ENCODE peak calls at places on chromosomes 4 and X, in six cellular contexts. One of them, this sample, is unnamed.

GRCh38 chr4:182968917-182969650 is 51.9 kb upstream of the DCTD start:
- DNase-seq in nucleus accumbens: no peak
- DNase-seq in GM03348: no peak
- DNase-seq in Panc1: no peak
- DNase-seq in Calu3: no peak
- DNase-seq in activated CD4-positive, alpha-beta T cell treated with anti-CD3 and anti-CD28 coated beads, Interleukin-2, amount 50 U/mL, for 48 hours: no peak
- DNase-seq in this sample: no peak

GRCh38 chr4:70559216-70559830 is 32.7 kb upstream of the AMBN start:
- DNase-seq in Calu3: peak; percentile 53
- DNase-seq in nucleus accumbens: peak; percentile 16
- DNase-seq in GM03348: peak; percentile 72
- DNase-seq in activated CD4-positive, alpha-beta T cell treated with anti-CD3 and anti-CD28 coated beads, Interleukin-2, amount 50 U/mL, for 48 hours: peak; percentile 37
- DNase-seq in Panc1: peak; percentile 24
- DNase-seq in this sample: peak; percentile 56

GRCh38 chr4:121034010-121034409 is 38.3 kb downstream of the NDNF start:
- DNase-seq in GM03348: peak; percentile 18
- DNase-seq in Calu3: peak; percentile 4
- DNase-seq in activated CD4-positive, alpha-beta T cell treated with anti-CD3 and anti-CD28 coated beads, Interleukin-2, amount 50 U/mL, for 48 hours: no peak
- DNase-seq in Panc1: no peak
- DNase-seq in nucleus accumbens: no peak
- DNase-seq in this sample: no peak

GRCh38 chrX:3295731-3296130 is 50.7 kb downstream of the MXRA5 start:
- DNase-seq in Panc1: no peak
- DNase-seq in activated CD4-positive, alpha-beta T cell treated with anti-CD3 and anti-CD28 coated beads, Interleukin-2, amount 50 U/mL, for 48 hours: peak; percentile 0
- DNase-seq in GM03348: no peak
- DNase-seq in nucleus accumbens: no peak
- DNase-seq in Calu3: peak; percentile 27
- DNase-seq in this sample: no peak

GRCh38 chrX:50747471-50747900 is 66.5 kb downstream of the SHROOM4 start:
- DNase-seq in nucleus accumbens: peak; percentile 2
- DNase-seq in activated CD4-positive, alpha-beta T cell treated with anti-CD3 and anti-CD28 coated beads, Interleukin-2, amount 50 U/mL, for 48 hours: no peak
- DNase-seq in Panc1: peak; percentile 15
- DNase-seq in Calu3: peak; percentile 43
- DNase-seq in GM03348: peak; percentile 42
- DNase-seq in this sample: no peak

GRCh38 chrX:1491851-1492349 is 39.2 kb upstream of the ASMTL start:
- DNase-seq in Calu3: peak; percentile 50
- DNase-seq in nucleus accumbens: no peak
- DNase-seq in Panc1: no peak
- DNase-seq in GM03348: no peak
- DNase-seq in activated CD4-positive, alpha-beta T cell treated with anti-CD3 and anti-CD28 coated beads, Interleukin-2, amount 50 U/mL, for 48 hours: peak; percentile 52
- DNase-seq in this sample: peak; percentile 57

GRCh38 chr4:38601244-38601915 is 62.6 kb upstream of the KLF3 start:
- DNase-seq in nucleus accumbens: no peak
- DNase-seq in activated CD4-positive, alpha-beta T cell treated with anti-CD3 and anti-CD28 coated beads, Interleukin-2, amount 50 U/mL, for 48 hours: no peak
- DNase-seq in Calu3: peak; percentile 36
- DNase-seq in Panc1: no peak
- DNase-seq in GM03348: no peak
- DNase-seq in this sample: no peak

GRCh38 chrX:72078411-72078810 is 53.3 kb downstream of the RTL5 start:
- DNase-seq in activated CD4-positive, alpha-beta T cell treated with anti-CD3 and anti-CD28 coated beads, Interleukin-2, amount 50 U/mL, for 48 hours: no peak
- DNase-seq in Calu3: no peak
- DNase-seq in Panc1: no peak
- DNase-seq in GM03348: no peak
- DNase-seq in nucleus accumbens: no peak
- DNase-seq in this sample: no peak

GRCh38 chr4:184453402-184454160 is 20.8 kb downstream of the IRF2 start:
- DNase-seq in nucleus accumbens: no peak
- DNase-seq in Panc1: no peak
- DNase-seq in GM03348: peak; percentile 80
- DNase-seq in activated CD4-positive, alpha-beta T cell treated with anti-CD3 and anti-CD28 coated beads, Interleukin-2, amount 50 U/mL, for 48 hours: peak; percentile 18
- DNase-seq in Calu3: peak; percentile 20
- DNase-seq in this sample: no peak

GRCh38 chrX:24125028-24125612 is 24.4 kb upstream of the ZFX start:
- DNase-seq in GM03348: no peak
- DNase-seq in Panc1: no peak
- DNase-seq in Calu3: no peak
- DNase-seq in activated CD4-positive, alpha-beta T cell treated with anti-CD3 and anti-CD28 coated beads, Interleukin-2, amount 50 U/mL, for 48 hours: no peak
- DNase-seq in nucleus accumbens: no peak
- DNase-seq in this sample: no peak

GRCh38 chr4:175421506-175421905 is 390.6 kb downstream of the GPM6A start:
- DNase-seq in activated CD4-positive, alpha-beta T cell treated with anti-CD3 and anti-CD28 coated beads, Interleukin-2, amount 50 U/mL, for 48 hours: no peak
- DNase-seq in nucleus accumbens: no peak
- DNase-seq in Calu3: peak; percentile 35
- DNase-seq in Panc1: peak; percentile 30
- DNase-seq in GM03348: no peak
- DNase-seq in this sample: no peak

GRCh38 chr4:188783160-188783559 is 643.9 kb downstream of the TRIML1 start:
- DNase-seq in Calu3: no peak
- DNase-seq in activated CD4-positive, alpha-beta T cell treated with anti-CD3 and anti-CD28 coated beads, Interleukin-2, amount 50 U/mL, for 48 hours: no peak
- DNase-seq in Panc1: no peak
- DNase-seq in nucleus accumbens: no peak
- DNase-seq in GM03348: no peak
- DNase-seq in this sample: no peak

GRCh38 chr4:74661427-74662171 is 132.7 kb downstream of the BTC start:
- DNase-seq in GM03348: no peak
- DNase-seq in Calu3: peak; percentile 55
- DNase-seq in nucleus accumbens: no peak
- DNase-seq in activated CD4-positive, alpha-beta T cell treated with anti-CD3 and anti-CD28 coated beads, Interleukin-2, amount 50 U/mL, for 48 hours: no peak
- DNase-seq in Panc1: no peak
- DNase-seq in this sample: no peak

GRCh38 chrX:2500681-2501151 is at the start of the genes DHRSX and ZBED1:
- DNase-seq in Calu3: peak; percentile 40
- DNase-seq in GM03348: peak; percentile 89
- DNase-seq in Panc1: no peak
- DNase-seq in nucleus accumbens: no peak
- DNase-seq in activated CD4-positive, alpha-beta T cell treated with anti-CD3 and anti-CD28 coated beads, Interleukin-2, amount 50 U/mL, for 48 hours: peak; percentile 62
- DNase-seq in this sample: no peak

GRCh38 chr4:108315699-108316098 is 147.0 kb upstream of the LEF1 start:
- DNase-seq in Calu3: no peak
- DNase-seq in activated CD4-positive, alpha-beta T cell treated with anti-CD3 and anti-CD28 coated beads, Interleukin-2, amount 50 U/mL, for 48 hours: no peak
- DNase-seq in nucleus accumbens: no peak
- DNase-seq in GM03348: no peak
- DNase-seq in Panc1: no peak
- DNase-seq in this sample: no peak

GRCh38 chrX:83446355-83446754 is 61.7 kb upstream of the POU3F4 start:
- DNase-seq in Calu3: no peak
- DNase-seq in GM03348: no peak
- DNase-seq in Panc1: no peak
- DNase-seq in activated CD4-positive, alpha-beta T cell treated with anti-CD3 and anti-CD28 coated beads, Interleukin-2, amount 50 U/mL, for 48 hours: no peak
- DNase-seq in nucleus accumbens: no peak
- DNase-seq in this sample: no peak

GRCh38 chr4:41477200-41477910 is 60.6 kb upstream of the LIMCH1 start:
- DNase-seq in Calu3: peak; percentile 39
- DNase-seq in nucleus accumbens: no peak
- DNase-seq in Panc1: no peak
- DNase-seq in activated CD4-positive, alpha-beta T cell treated with anti-CD3 and anti-CD28 coated beads, Interleukin-2, amount 50 U/mL, for 48 hours: no peak
- DNase-seq in GM03348: no peak
- DNase-seq in this sample: no peak

GRCh38 chr4:6909970-6910339 is 329 bp downstream of the TBC1D14 start:
- DNase-seq in Panc1: no peak
- DNase-seq in nucleus accumbens: no peak
- DNase-seq in GM03348: no peak
- DNase-seq in activated CD4-positive, alpha-beta T cell treated with anti-CD3 and anti-CD28 coated beads, Interleukin-2, amount 50 U/mL, for 48 hours: peak; percentile 41
- DNase-seq in Calu3: peak; percentile 25
- DNase-seq in this sample: no peak

GRCh38 chr4:6524436-6524835 is 50.6 kb upstream of the MAN2B2 start:
- DNase-seq in Panc1: no peak
- DNase-seq in Calu3: no peak
- DNase-seq in GM03348: no peak
- DNase-seq in nucleus accumbens: no peak
- DNase-seq in activated CD4-positive, alpha-beta T cell treated with anti-CD3 and anti-CD28 coated beads, Interleukin-2, amount 50 U/mL, for 48 hours: no peak
- DNase-seq in this sample: no peak

GRCh38 chrX:30906726-30907125 is 17.7 kb upstream of the TAB3 start:
- DNase-seq in GM03348: peak; percentile 31
- DNase-seq in nucleus accumbens: no peak
- DNase-seq in Calu3: no peak
- DNase-seq in Panc1: no peak
- DNase-seq in activated CD4-positive, alpha-beta T cell treated with anti-CD3 and anti-CD28 coated beads, Interleukin-2, amount 50 U/mL, for 48 hours: no peak
- DNase-seq in this sample: no peak

GRCh38 chrX:29662759-29663503 is 552.4 kb upstream of the MAGEB2 start:
- DNase-seq in Panc1: peak; percentile 89
- DNase-seq in Calu3: peak; percentile 70
- DNase-seq in activated CD4-positive, alpha-beta T cell treated with anti-CD3 and anti-CD28 coated beads, Interleukin-2, amount 50 U/mL, for 48 hours: no peak
- DNase-seq in nucleus accumbens: no peak
- DNase-seq in GM03348: peak; percentile 34
- DNase-seq in this sample: no peak

GRCh38 chrX:127207326-127207725 is 387.8 kb downstream of the PRR32 start:
- DNase-seq in Panc1: no peak
- DNase-seq in nucleus accumbens: no peak
- DNase-seq in Calu3: no peak
- DNase-seq in activated CD4-positive, alpha-beta T cell treated with anti-CD3 and anti-CD28 coated beads, Interleukin-2, amount 50 U/mL, for 48 hours: no peak
- DNase-seq in GM03348: no peak
- DNase-seq in this sample: peak; percentile 54

GRCh38 chr4:108166441-108167315 is 2.1 kb downstream of the LEF1 start:
- DNase-seq in nucleus accumbens: no peak
- DNase-seq in GM03348: no peak
- DNase-seq in Calu3: no peak
- DNase-seq in Panc1: no peak
- DNase-seq in activated CD4-positive, alpha-beta T cell treated with anti-CD3 and anti-CD28 coated beads, Interleukin-2, amount 50 U/mL, for 48 hours: peak; percentile 70
- DNase-seq in this sample: peak; percentile 78

GRCh38 chr4:163591614-163592020 is 97.1 kb downstream of the TMA16 start:
- DNase-seq in Calu3: no peak
- DNase-seq in nucleus accumbens: no peak
- DNase-seq in Panc1: no peak
- DNase-seq in GM03348: no peak
- DNase-seq in activated CD4-positive, alpha-beta T cell treated with anti-CD3 and anti-CD28 coated beads, Interleukin-2, amount 50 U/mL, for 48 hours: no peak
- DNase-seq in this sample: no peak

GRCh38 chrX:154436597-154437397 is at the start of gene GDI1:
- DNase-seq in Calu3: peak; percentile 65
- DNase-seq in GM03348: peak; percentile 90
- DNase-seq in Panc1: no peak
- DNase-seq in nucleus accumbens: peak; percentile 35
- DNase-seq in activated CD4-positive, alpha-beta T cell treated with anti-CD3 and anti-CD28 coated beads, Interleukin-2, amount 50 U/mL, for 48 hours: peak; percentile 59
- DNase-seq in this sample: peak; percentile 71

GRCh38 chrX:56789518-56790070 is 60.6 kb downstream of the NBDY start:
- DNase-seq in nucleus accumbens: no peak
- DNase-seq in activated CD4-positive, alpha-beta T cell treated with anti-CD3 and anti-CD28 coated beads, Interleukin-2, amount 50 U/mL, for 48 hours: no peak
- DNase-seq in Calu3: no peak
- DNase-seq in GM03348: no peak
- DNase-seq in Panc1: no peak
- DNase-seq in this sample: no peak

GRCh38 chr4:147060171-147060931 is 114.7 kb upstream of the TTC29 start:
- DNase-seq in activated CD4-positive, alpha-beta T cell treated with anti-CD3 and anti-CD28 coated beads, Interleukin-2, amount 50 U/mL, for 48 hours: no peak
- DNase-seq in GM03348: peak; percentile 47
- DNase-seq in Calu3: no peak
- DNase-seq in nucleus accumbens: no peak
- DNase-seq in Panc1: no peak
- DNase-seq in this sample: no peak

GRCh38 chr4:127505203-127505602 is 127.6 kb upstream of the INTU start:
- DNase-seq in nucleus accumbens: no peak
- DNase-seq in Panc1: no peak
- DNase-seq in GM03348: peak; percentile 16
- DNase-seq in activated CD4-positive, alpha-beta T cell treated with anti-CD3 and anti-CD28 coated beads, Interleukin-2, amount 50 U/mL, for 48 hours: no peak
- DNase-seq in Calu3: peak; percentile 2
- DNase-seq in this sample: no peak

GRCh38 chrX:151680805-151681204 is 14.5 kb upstream of the PRRG3 start:
- DNase-seq in activated CD4-positive, alpha-beta T cell treated with anti-CD3 and anti-CD28 coated beads, Interleukin-2, amount 50 U/mL, for 48 hours: peak; percentile 69
- DNase-seq in GM03348: peak; percentile 17
- DNase-seq in Panc1: peak; percentile 30
- DNase-seq in nucleus accumbens: peak; percentile 10
- DNase-seq in Calu3: peak; percentile 70
- DNase-seq in this sample: peak; percentile 75

GRCh38 chr4:182929296-182929695 is 12.1 kb upstream of the DCTD start:
- DNase-seq in Panc1: no peak
- DNase-seq in Calu3: no peak
- DNase-seq in nucleus accumbens: no peak
- DNase-seq in activated CD4-positive, alpha-beta T cell treated with anti-CD3 and anti-CD28 coated beads, Interleukin-2, amount 50 U/mL, for 48 hours: no peak
- DNase-seq in GM03348: peak; percentile 87
- DNase-seq in this sample: no peak

GRCh38 chr4:5706486-5707290 is 1.7 kb downstream of the EVC2 start:
- DNase-seq in GM03348: no peak
- DNase-seq in activated CD4-positive, alpha-beta T cell treated with anti-CD3 and anti-CD28 coated beads, Interleukin-2, amount 50 U/mL, for 48 hours: no peak
- DNase-seq in nucleus accumbens: no peak
- DNase-seq in Panc1: no peak
- DNase-seq in Calu3: no peak
- DNase-seq in this sample: no peak

GRCh38 chr4:110418641-110419040 is 57.3 kb upstream of the ENPEP start:
- DNase-seq in Calu3: no peak
- DNase-seq in nucleus accumbens: no peak
- DNase-seq in Panc1: no peak
- DNase-seq in GM03348: no peak
- DNase-seq in activated CD4-positive, alpha-beta T cell treated with anti-CD3 and anti-CD28 coated beads, Interleukin-2, amount 50 U/mL, for 48 hours: no peak
- DNase-seq in this sample: no peak

This sample was measured in ecto neural progenitor cell.